ENCODE peak calls at places on chromosomes 13 and 19, in six cellular contexts. V, E, H, C, G and F are unnamed samples.

GRCh38 chr13:104522235-104523072 is 1456.2 kb upstream of the SLC10A2 start:
- DNase-seq in V (no peak), E (no peak), H (no peak), C (no peak), G (no peak), F (peak; percentile 26)

GRCh38 chr19:57267294-57267693 is 13.0 kb upstream of the ZNF460 start:
- DNase-seq in V (no peak), E (no peak), H (no peak), C (peak; percentile 6), G (no peak), F (no peak)

GRCh38 chr19:32708457-32708856 is 11.1 kb upstream of the TDRD12 start:
- DNase-seq in V (no peak), E (no peak), H (no peak), C (no peak), G (no peak), F (no peak)

GRCh38 chr13:113926301-113926761 is 47.5 kb downstream of the C13orf46 start:
- DNase-seq in V (no peak), E (no peak), H (no peak), C (no peak), G (no peak), F (peak; percentile 15)

GRCh38 chr19:24099829-24100228 is 12.8 kb downstream of the ZNF254 start:
- DNase-seq in V (no peak), E (no peak), H (no peak), C (no peak), G (no peak), F (no peak)

GRCh38 chr19:30026933-30027332 is 84.9 kb downstream of the URI1 start:
- DNase-seq in V (no peak), E (no peak), H (no peak), C (no peak), G (no peak), F (no peak)

GRCh38 chr19:50982186-50982585 is 1.5 kb downstream of the KLK7 start:
- DNase-seq in V (no peak), E (no peak), H (no peak), C (no peak), G (no peak), F (no peak)

GRCh38 chr13:23443878-23444277 is 10.4 kb upstream of the SACS start:
- DNase-seq in V (no peak), E (no peak), H (no peak), C (no peak), G (no peak), F (no peak)

GRCh38 chr19:40650749-40651305 is 39.6 kb downstream of the NUMBL start:
- DNase-seq in V (no peak), E (no peak), H (no peak), C (no peak), G (no peak), F (no peak)

GRCh38 chr19:29662278-29662603 is 3.0 kb upstream of the PLEKHF1 start:
- DNase-seq in V (no peak), E (no peak), H (no peak), C (no peak), G (no peak), F (no peak)

GRCh38 chr19:12956446-12957388 is at the start of gene GADD45GIP1:
- DNase-seq in V (peak; percentile 59), E (peak; percentile 59), H (peak; percentile 86), C (peak; percentile 87), G (peak; percentile 86), F (peak; percentile 83)